ENCODE peak calls at places on chromosomes 4 and X, in five cellular contexts. K, P, E, B and F are unnamed samples.
A peak's percentile ranks its signal among the peaks of the same experiment; 100 is the strongest.

GRCh38 chr4:101346562-101347266 is 612 bp downstream of the PPP3CA start:
- DNase-seq in K (peak; percentile 47), P (peak; percentile 36), E (peak; percentile 74), B (peak; percentile 43), F (no peak)

GRCh38 chr4:149292422-149293055 is 523.1 kb downstream of the IQCM start:
- DNase-seq in K (no peak), P (no peak), E (peak; percentile 20), B (no peak), F (no peak)

GRCh38 chr4:129246850-129247542 is 151.0 kb downstream of the C4orf33 start:
- DNase-seq in K (no peak), P (no peak), E (no peak), B (no peak), F (no peak)

GRCh38 chr4:110586137-110586850 is 36.6 kb downstream of the PITX2 start:
- DNase-seq in K (peak; percentile 45), P (no peak), E (peak; percentile 76), B (no peak), F (no peak)

GRCh38 chr4:71130827-71131603 is 137.6 kb downstream of the DCK start:
- DNase-seq in K (peak; percentile 26), P (no peak), E (peak; percentile 39), B (no peak), F (no peak)

GRCh38 chr4:186348433-186348832 is 82.4 kb downstream of the F11 start:
- DNase-seq in K (no peak), P (no peak), E (no peak), B (no peak), F (no peak)

GRCh38 chrX:108167211-108167872 is 75.8 kb downstream of the ATG4A start:
- DNase-seq in K (peak; percentile 63), P (no peak), E (peak; percentile 67), B (no peak), F (no peak)

GRCh38 chr4:186554890-186555827 is at the start of gene MTNR1A:
- DNase-seq in K (peak; percentile 44), P (no peak), E (peak; percentile 6), B (no peak), F (no peak)

GRCh38 chr4:37471971-37472370 is 214.2 kb downstream of the RELL1 start:
- DNase-seq in K (peak; percentile 1), P (no peak), E (no peak), B (no peak), F (no peak)

GRCh38 chrX:151902813-151903591 is 9.7 kb upstream of the MAGEA4 start:
- DNase-seq in K (peak; percentile 90), P (no peak), E (peak; percentile 87), B (no peak), F (no peak)

DNA sequence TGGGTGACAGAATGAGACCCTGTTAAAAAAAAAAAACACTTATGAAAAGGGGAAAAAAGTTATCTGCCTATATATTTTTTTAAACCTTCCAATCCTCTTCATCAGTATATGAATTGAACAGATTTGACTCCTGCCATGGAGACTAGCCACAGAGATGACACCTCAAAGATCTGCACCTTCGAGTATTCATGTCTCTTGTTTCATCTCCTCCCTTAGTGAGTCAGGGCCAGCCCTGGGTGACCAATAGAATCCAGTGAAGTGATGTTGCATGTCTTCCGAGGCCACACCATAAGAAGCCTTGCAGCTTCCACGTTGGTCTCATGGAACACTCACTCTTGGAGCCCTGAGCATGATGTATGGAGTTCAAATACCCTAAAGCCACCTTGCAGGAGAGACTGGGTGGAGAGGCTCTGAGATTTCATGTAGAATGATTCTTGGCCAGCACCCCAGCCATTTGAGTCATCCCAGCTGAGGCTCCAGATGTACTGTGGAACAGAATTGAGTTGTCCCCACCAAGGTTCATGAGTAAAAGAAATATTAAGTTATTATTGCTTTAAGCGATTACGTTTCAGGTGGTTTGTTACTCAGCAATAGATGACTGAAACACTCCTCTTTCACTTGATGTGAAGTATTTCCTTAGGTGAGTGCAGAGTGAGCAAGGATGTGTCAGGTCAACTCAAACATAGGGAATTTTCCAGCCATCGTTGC is 5.1 kb upstream of the RP2 start:
- DNase-seq in K (no peak), P (no peak), E (peak; percentile 37), B (no peak), F (no peak)
- TF ChIP-seq CTCF in K (no peak), P (no peak), E (no peak), B (no peak), F (no peak)

DNA sequence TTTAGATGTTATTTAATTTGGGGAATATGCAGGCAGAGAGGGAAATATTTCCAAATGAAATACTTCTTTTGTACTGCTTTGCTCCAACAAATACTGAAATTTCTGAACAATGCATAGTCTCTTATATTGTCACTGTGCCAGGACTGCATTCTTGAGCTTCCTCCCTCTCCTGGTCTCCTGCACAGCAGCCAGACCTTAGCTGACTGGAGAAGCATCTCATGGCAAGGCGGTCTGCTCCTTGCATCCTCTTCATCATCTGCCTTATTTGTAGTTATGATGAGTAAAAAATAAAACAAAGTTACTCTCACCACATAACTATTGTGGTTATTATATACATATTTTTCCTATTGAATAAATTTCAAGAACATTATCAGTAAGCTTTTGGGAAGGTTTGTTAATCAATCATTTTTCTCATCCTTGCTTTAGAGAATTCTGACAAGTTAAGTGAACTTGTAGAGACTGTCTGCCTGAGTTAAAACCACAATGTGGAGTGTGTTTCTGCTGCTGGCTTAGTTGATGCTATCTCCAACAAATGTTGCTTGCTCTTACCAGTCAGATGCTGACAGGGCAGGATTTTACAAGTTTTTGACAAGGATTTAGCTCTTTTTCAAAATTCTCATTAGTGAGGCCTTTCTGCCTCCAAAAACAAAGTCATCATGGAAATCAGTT is 153.6 kb downstream of the SOWAHB start:
- DNase-seq in K (no peak), P (no peak), E (peak; percentile 84), B (no peak), F (no peak)
- TF ChIP-seq CTCF in K (no peak), P (no peak), E (no peak), B (no peak), F (no peak)

DNA sequence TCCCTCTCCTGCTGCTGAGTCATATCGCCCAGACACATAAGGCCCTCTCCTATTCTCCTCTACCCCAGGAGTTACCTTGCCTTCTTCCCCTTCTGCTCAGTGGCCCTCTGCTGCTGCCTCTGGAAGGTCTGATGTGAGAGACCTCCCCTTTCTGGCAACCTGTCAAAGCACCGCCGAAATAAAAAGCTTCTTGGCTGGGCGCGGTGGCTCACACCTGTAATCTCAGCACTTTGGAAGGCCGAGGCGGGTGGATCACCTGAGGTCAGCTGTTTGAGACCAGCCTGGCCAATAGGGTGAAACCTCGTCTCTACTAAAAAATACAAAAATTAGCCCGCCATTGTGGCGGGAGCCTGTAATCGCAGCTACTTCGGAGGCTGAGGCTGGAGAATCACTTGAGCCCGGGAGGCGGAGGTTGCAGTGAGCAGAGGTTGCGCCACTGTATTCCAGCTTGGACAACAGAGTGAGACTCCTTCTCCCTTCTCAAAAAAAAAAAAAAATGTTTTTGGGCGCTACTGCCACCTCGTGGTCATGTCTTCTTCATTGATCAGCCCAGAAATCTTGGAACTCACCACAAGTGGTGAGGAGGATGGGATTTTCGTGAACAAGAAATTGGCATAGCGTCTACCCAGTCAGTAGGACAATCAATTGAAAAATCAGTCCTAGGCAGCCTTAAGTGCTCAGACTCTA is 8.6 kb upstream of the ZXDA start:
- DNase-seq in K (peak; percentile 50), P (no peak), E (peak; percentile 52), B (no peak), F (no peak)
- TF ChIP-seq CTCF in K (peak; percentile 50), P (peak; percentile 63), E (peak; percentile 44), B (no peak), F (no peak)

GRCh38 chr4:40843696-40844095 is 93.9 kb downstream of the NSUN7 start:
- DNase-seq in K (peak; percentile 33), P (no peak), E (no peak), B (no peak), F (no peak)
- TF ChIP-seq CTCF in K (no peak), P (no peak), E (no peak), B (no peak), F (no peak)

DNA sequence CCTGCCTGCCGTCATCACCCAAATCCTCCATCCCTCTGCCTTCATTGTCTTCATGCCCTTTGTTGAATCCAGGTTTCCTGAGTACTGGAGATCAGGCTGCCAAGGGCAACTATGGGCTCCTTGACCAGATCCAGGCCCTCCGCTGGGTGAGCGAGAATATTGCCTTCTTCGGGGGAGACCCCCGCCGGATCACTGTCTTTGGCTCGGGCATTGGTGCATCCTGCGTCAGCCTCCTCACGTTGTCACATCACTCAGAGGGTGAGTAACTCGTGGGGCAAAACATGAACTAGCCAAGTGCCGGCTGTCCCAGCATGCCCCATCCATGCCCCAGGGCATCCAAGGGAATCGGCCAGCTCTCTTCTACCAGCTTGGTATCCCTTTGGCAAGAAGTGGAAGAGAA is 19.4 kb downstream of the NLGN3 start:
- DNase-seq in K (no peak), P (no peak), E (no peak), B (no peak), F (no peak)
- TF ChIP-seq CTCF in K (no peak), P (no peak), E (no peak), B (no peak), F (no peak)